ENCODE peak calls at places on chromosome 2, in eight cellular contexts. One of them, this sample, is unnamed.
A peak's percentile ranks its signal among the peaks of the same experiment; 100 is the strongest.

GRCh38 chr2:189177441-189177840 is 2.1 kb downstream of the COL5A2 start:
- DNase-seq in hepatocyte: no peak
- DNase-seq in PC-3: no peak
- DNase-seq in Karpas-422: no peak
- DNase-seq in GM23248: no peak
- DNase-seq in PC-9: no peak
- DNase-seq in MM.1S: no peak
- DNase-seq in GM23338: no peak
- DNase-seq in this sample: no peak

GRCh38 chr2:195622966-195623365 is 34.1 kb upstream of the SLC39A10 start:
- DNase-seq in hepatocyte: no peak
- DNase-seq in PC-3: peak; percentile 78
- DNase-seq in Karpas-422: no peak
- DNase-seq in GM23248: peak; percentile 7
- DNase-seq in PC-9: peak; percentile 69
- DNase-seq in MM.1S: no peak
- DNase-seq in GM23338: no peak
- DNase-seq in this sample: no peak

GRCh38 chr2:101151859-101152194 is 645 bp upstream of the TBC1D8 start:
- DNase-seq in hepatocyte: no peak
- DNase-seq in PC-3: peak; percentile 24
- DNase-seq in Karpas-422: no peak
- DNase-seq in GM23248: no peak
- DNase-seq in PC-9: no peak
- DNase-seq in MM.1S: no peak
- DNase-seq in GM23338: no peak
- DNase-seq in this sample: no peak

GRCh38 chr2:160657206-160657605 is 163.6 kb upstream of the RBMS1 start:
- DNase-seq in hepatocyte: no peak
- DNase-seq in PC-3: no peak
- DNase-seq in Karpas-422: no peak
- DNase-seq in GM23248: peak; percentile 64
- DNase-seq in PC-9: no peak
- DNase-seq in MM.1S: no peak
- DNase-seq in GM23338: no peak
- DNase-seq in this sample: no peak

GRCh38 chr2:46562451-46562841 is 83.1 kb downstream of the TMEM247 start:
- DNase-seq in hepatocyte: no peak
- DNase-seq in PC-3: no peak
- DNase-seq in Karpas-422: no peak
- DNase-seq in GM23248: no peak
- DNase-seq in PC-9: no peak
- DNase-seq in MM.1S: peak; percentile 55
- DNase-seq in GM23338: no peak
- DNase-seq in this sample: no peak

GRCh38 chr2:43273477-43273876 is 47.1 kb upstream of the ZFP36L2 start:
- DNase-seq in hepatocyte: no peak
- DNase-seq in PC-3: no peak
- DNase-seq in Karpas-422: no peak
- DNase-seq in GM23248: peak; percentile 84
- DNase-seq in PC-9: no peak
- DNase-seq in MM.1S: no peak
- DNase-seq in GM23338: no peak
- DNase-seq in this sample: no peak

GRCh38 chr2:186052930-186053329 is 314.3 kb downstream of the FSIP2 start:
- DNase-seq in hepatocyte: no peak
- DNase-seq in PC-3: no peak
- DNase-seq in Karpas-422: no peak
- DNase-seq in GM23248: no peak
- DNase-seq in PC-9: no peak
- DNase-seq in MM.1S: no peak
- DNase-seq in GM23338: no peak
- DNase-seq in this sample: no peak

GRCh38 chr2:3870222-3870621 is 166.8 kb downstream of the DCDC2C start:
- DNase-seq in hepatocyte: no peak
- DNase-seq in PC-3: no peak
- DNase-seq in Karpas-422: no peak
- DNase-seq in GM23248: no peak
- DNase-seq in PC-9: no peak
- DNase-seq in MM.1S: no peak
- DNase-seq in GM23338: no peak
- DNase-seq in this sample: no peak

GRCh38 chr2:124542932-124543640 is 518.0 kb downstream of the CNTNAP5 start:
- DNase-seq in hepatocyte: peak; percentile 31
- DNase-seq in PC-3: no peak
- DNase-seq in Karpas-422: no peak
- DNase-seq in GM23248: no peak
- DNase-seq in PC-9: no peak
- DNase-seq in MM.1S: no peak
- DNase-seq in GM23338: no peak
- DNase-seq in this sample: no peak

GRCh38 chr2:29627366-29627765 is 294.0 kb downstream of the ALK start:
- DNase-seq in hepatocyte: no peak
- DNase-seq in PC-3: peak; percentile 80
- DNase-seq in Karpas-422: no peak
- DNase-seq in GM23248: peak; percentile 72
- DNase-seq in PC-9: no peak
- DNase-seq in MM.1S: no peak
- DNase-seq in GM23338: peak; percentile 33
- DNase-seq in this sample: no peak

GRCh38 chr2:74048147-74048546 is 63.4 kb downstream of the TET3 start:
- DNase-seq in hepatocyte: no peak
- DNase-seq in PC-3: no peak
- DNase-seq in Karpas-422: no peak
- DNase-seq in GM23248: no peak
- DNase-seq in PC-9: no peak
- DNase-seq in MM.1S: no peak
- DNase-seq in GM23338: no peak
- DNase-seq in this sample: no peak

GRCh38 chr2:74051504-74051903 is 66.8 kb downstream of the TET3 start:
- DNase-seq in hepatocyte: no peak
- DNase-seq in PC-3: no peak
- DNase-seq in Karpas-422: no peak
- DNase-seq in GM23248: no peak
- DNase-seq in PC-9: no peak
- DNase-seq in MM.1S: peak; percentile 33
- DNase-seq in GM23338: no peak
- DNase-seq in this sample: no peak

GRCh38 chr2:74052732-74053712 is 68.3 kb downstream of the TET3 start:
- DNase-seq in hepatocyte: no peak
- DNase-seq in PC-3: no peak
- DNase-seq in Karpas-422: peak; percentile 63
- DNase-seq in GM23248: no peak
- DNase-seq in PC-9: no peak
- DNase-seq in MM.1S: no peak
- DNase-seq in GM23338: no peak
- DNase-seq in this sample: peak; percentile 47

GRCh38 chr2:74048843-74049519 is 64.3 kb downstream of the TET3 start:
- DNase-seq in hepatocyte: no peak
- DNase-seq in PC-3: no peak
- DNase-seq in Karpas-422: no peak
- DNase-seq in GM23248: no peak
- DNase-seq in PC-9: no peak
- DNase-seq in MM.1S: no peak
- DNase-seq in GM23338: no peak
- DNase-seq in this sample: no peak

DNA sequence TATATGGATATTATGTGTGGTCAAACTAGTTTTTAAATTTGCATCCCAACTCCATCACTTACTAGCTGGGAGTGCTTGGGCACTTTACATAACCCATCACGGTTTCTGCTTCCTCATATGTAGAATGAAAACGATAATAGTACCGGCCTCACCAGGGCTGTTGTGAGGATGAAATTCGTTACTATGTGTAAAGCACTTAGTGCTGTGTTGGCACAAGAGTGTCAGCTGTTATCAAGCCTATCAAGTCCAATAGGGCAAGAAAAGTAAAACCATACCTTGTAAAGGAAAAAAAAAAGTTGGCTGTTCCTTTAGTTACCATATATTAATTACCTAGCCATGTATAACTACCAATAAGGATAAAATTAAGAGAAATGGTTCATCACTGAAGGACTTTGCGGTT is 65.4 kb downstream of the TET3 start:
- DNase-seq in hepatocyte: no peak
- DNase-seq in PC-3: no peak
- DNase-seq in Karpas-422: no peak
- DNase-seq in GM23248: no peak
- DNase-seq in PC-9: no peak
- DNase-seq in MM.1S: no peak
- DNase-seq in GM23338: no peak
- DNase-seq in this sample: no peak
- H3K9me2 ChIP-seq in hepatocyte: no peaks in the 10 kb centered on the region
- H3K9me2 ChIP-seq in PC-3: no peaks in the 10 kb centered on the region
- H3K9me2 ChIP-seq in Karpas-422: no peaks in the 10 kb centered on the region
- H3K9me2 ChIP-seq in GM23248: no peaks in the 10 kb centered on the region
- H3K9me2 ChIP-seq in PC-9: no peaks in the 10 kb centered on the region
- H3K9me2 ChIP-seq in MM.1S: no peaks in the 10 kb centered on the region
- H3K9me2 ChIP-seq in GM23338: no peaks in the 10 kb centered on the region
- H3K9me2 ChIP-seq in this sample: no peaks in the 10 kb centered on the region

GRCh38 chr2:25976884-25977741 is 5.2 kb downstream of the KIF3C start:
- DNase-seq in hepatocyte: no peak
- DNase-seq in PC-3: peak; percentile 53
- DNase-seq in Karpas-422: no peak
- DNase-seq in GM23248: peak; percentile 52
- DNase-seq in PC-9: peak; percentile 71
- DNase-seq in MM.1S: no peak
- DNase-seq in GM23338: no peak
- DNase-seq in this sample: no peak

GRCh38 chr2:25980076-25980887 is 2.0 kb downstream of the KIF3C start:
- DNase-seq in hepatocyte: no peak
- DNase-seq in PC-3: no peak
- DNase-seq in Karpas-422: no peak
- DNase-seq in GM23248: no peak
- DNase-seq in PC-9: no peak
- DNase-seq in MM.1S: no peak
- DNase-seq in GM23338: no peak
- DNase-seq in this sample: no peak

GRCh38 chr2:25979006-25979405 is 3.3 kb downstream of the KIF3C start:
- DNase-seq in hepatocyte: no peak
- DNase-seq in PC-3: peak; percentile 39
- DNase-seq in Karpas-422: no peak
- DNase-seq in GM23248: peak; percentile 44
- DNase-seq in PC-9: no peak
- DNase-seq in MM.1S: no peak
- DNase-seq in GM23338: no peak
- DNase-seq in this sample: no peak

GRCh38 chr2:25980951-25981350 is 1.3 kb downstream of the KIF3C start:
- DNase-seq in hepatocyte: no peak
- DNase-seq in PC-3: no peak
- DNase-seq in Karpas-422: no peak
- DNase-seq in GM23248: no peak
- DNase-seq in PC-9: no peak
- DNase-seq in MM.1S: no peak
- DNase-seq in GM23338: no peak
- DNase-seq in this sample: no peak

DNA sequence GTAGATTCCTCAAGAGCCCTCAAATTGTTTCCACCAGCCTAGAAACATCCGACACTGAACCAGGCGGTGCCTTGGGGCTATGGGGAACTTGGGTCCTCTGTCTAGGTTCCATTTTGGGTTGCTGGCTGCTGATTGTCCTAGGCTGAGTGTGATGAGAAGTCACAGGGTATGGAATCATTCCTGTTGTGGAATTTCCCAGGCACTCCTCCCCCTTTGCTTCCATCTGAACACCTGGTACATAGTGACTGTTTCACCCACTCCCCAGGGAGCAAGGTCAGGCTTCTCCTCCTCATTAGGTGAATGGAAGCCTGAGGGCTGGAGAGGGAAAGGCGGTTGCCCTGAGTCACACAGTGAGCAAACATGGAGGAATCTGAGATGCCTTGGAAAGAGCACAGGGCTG is 4.5 kb downstream of the KIF3C start:
- DNase-seq in hepatocyte: no peak
- DNase-seq in PC-3: peak; percentile 97
- DNase-seq in Karpas-422: no peak
- DNase-seq in GM23248: peak; percentile 69
- DNase-seq in PC-9: peak; percentile 97
- DNase-seq in MM.1S: no peak
- DNase-seq in GM23338: no peak
- DNase-seq in this sample: no peak
- H3K4me2 ChIP-seq in hepatocyte: peak overlapping the region; percentile 56
- H3K4me2 ChIP-seq in PC-3: peak overlapping the region; percentile 68
- H3K4me2 ChIP-seq in Karpas-422: no peak overlapping the region
- H3K4me2 ChIP-seq in GM23248: peak overlapping the region; percentile 12
- H3K4me2 ChIP-seq in PC-9: peak overlapping the region; percentile 96
- H3K4me2 ChIP-seq in MM.1S: no peak overlapping the region
- H3K4me2 ChIP-seq in GM23338: peak overlapping the region; percentile 71
- H3K4me2 ChIP-seq in this sample: no peak overlapping the region

DNA sequence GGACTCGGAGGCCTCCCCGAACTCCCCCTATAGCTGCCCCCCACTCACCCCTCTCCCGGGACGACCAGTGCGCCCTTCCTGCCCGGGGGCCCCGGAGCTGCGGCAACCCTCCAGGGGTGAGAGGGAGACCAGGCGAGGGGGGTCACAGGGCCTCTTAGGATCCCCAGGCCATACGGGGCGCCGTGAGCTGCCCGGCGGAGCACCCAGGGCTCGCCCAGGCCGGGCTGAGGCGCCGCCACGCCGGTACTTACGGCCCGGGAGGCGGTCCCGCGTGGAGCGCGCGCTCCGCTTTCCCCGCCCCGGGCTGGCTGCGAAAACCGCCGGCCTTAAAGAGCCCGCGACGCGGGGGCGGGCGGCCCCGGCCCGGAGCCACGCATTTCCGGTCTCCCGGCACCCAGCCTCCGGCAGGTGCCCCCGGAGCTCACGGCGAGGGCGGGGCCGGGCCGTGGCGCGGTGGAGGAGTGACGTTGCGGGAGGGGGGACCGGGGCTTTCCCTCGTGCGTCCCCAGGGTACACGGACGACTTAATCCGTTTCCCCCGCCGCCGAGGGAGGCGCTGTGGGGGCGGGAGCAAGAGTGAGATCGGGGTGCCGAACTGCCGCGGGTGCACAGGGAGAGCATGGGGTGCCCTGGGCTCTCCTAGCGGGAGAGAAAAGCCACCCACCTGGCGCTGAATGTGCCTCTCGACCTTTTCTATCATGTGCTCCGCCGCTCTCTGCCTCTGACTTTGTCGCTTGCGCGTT is at the start of gene METTL21A:
- DNase-seq in hepatocyte: peak; percentile 95
- DNase-seq in PC-3: peak; percentile 94
- DNase-seq in Karpas-422: peak; percentile 96
- DNase-seq in GM23248: peak; percentile 90
- DNase-seq in PC-9: peak; percentile 71
- DNase-seq in MM.1S: peak; percentile 96
- DNase-seq in GM23338: peak; percentile 85
- DNase-seq in this sample: peak; percentile 94
- H3K27ac ChIP-seq in hepatocyte: peak within 1 kb of the TSS; percentile 98
- H3K27ac ChIP-seq in PC-3: peak within 1 kb of the TSS; percentile 100
- H3K27ac ChIP-seq in Karpas-422: peak within 1 kb of the TSS; percentile 86
- H3K27ac ChIP-seq in GM23248: peak within 1 kb of the TSS; percentile 69
- H3K27ac ChIP-seq in PC-9: peak within 1 kb of the TSS; percentile 85
- H3K27ac ChIP-seq in MM.1S: peak within 1 kb of the TSS; percentile 94
- H3K27ac ChIP-seq in GM23338: peak within 1 kb of the TSS; percentile 96
- H3K27ac ChIP-seq in this sample: peak within 1 kb of the TSS; percentile 99

DNA sequence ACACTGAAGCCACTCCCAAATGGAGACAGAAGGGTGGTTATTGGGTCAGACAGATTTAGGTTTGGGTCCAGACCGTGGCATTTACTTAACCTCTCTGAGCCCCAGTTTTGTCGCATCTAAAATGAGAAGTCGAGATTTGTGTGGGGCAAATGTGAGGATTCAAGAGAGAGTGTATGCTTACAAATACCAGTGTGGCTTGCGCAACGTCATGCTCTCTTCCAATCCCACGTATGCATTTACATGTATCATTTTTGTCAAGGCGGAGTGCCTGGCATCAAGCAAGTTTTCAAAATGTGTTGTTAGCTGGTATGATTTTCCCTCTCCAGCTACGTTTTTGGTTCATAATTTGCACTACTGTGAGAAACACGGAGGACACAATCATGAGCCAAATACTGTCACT is 197.9 kb downstream of the EPHA4 start:
- DNase-seq in hepatocyte: no peak
- DNase-seq in PC-3: no peak
- DNase-seq in Karpas-422: no peak
- DNase-seq in GM23248: no peak
- DNase-seq in PC-9: no peak
- DNase-seq in MM.1S: no peak
- DNase-seq in GM23338: no peak
- DNase-seq in this sample: no peak
- H3K9me2 ChIP-seq in hepatocyte: no peaks in the 10 kb centered on the region
- H3K9me2 ChIP-seq in PC-3: no peaks in the 10 kb centered on the region
- H3K9me2 ChIP-seq in Karpas-422: no peaks in the 10 kb centered on the region
- H3K9me2 ChIP-seq in GM23248: no peaks in the 10 kb centered on the region
- H3K9me2 ChIP-seq in PC-9: no peaks in the 10 kb centered on the region
- H3K9me2 ChIP-seq in MM.1S: no peaks in the 10 kb centered on the region
- H3K9me2 ChIP-seq in GM23338: peaks cover 5% of the 10 kb centered on the region
- H3K9me2 ChIP-seq in this sample: no peaks in the 10 kb centered on the region

This sample was measured in OCI-LY7.